ENCODE peak calls at places on chromosome 12, in ten cellular contexts. A is activated naive CD4-positive, alpha-beta T cell treated with anti-CD3 and anti-CD28 coated beads, Interleukin-2, amount 50 U/mL, for 72 hours; M is stimulated activated naive CD8-positive, alpha-beta T cell treated with anti-CD3 and anti-CD28 coated beads, Interleukin-15, amount 100 ng/mL, for 72 hours; K is CD8-positive, alpha-beta T cell; F is Right ventricle myocardium superior; T is activated CD4-positive, alpha-beta T cell treated with anti-CD3 and anti-CD28 coated beads for 36 hours; L is naive B cell; U is heart right ventricle; I is activated CD8-positive, alpha-beta T cell treated with anti-CD3 and anti-CD28 coated beads for 36 hours; B is stimulated activated memory B cell treated with anti-CD40 and anti-IgM and Interleukin-4, amounts not matched to agents 10 μg/mL and 1 μg/mL and 100 μg/mL, for 72 hours. D is an unnamed sample.

GRCh38 chr12:40226652-40227051 is 1.9 kb downstream of the LRRK2 start:
- ATAC-seq in A (no peak), M (no peak), K (no peak), F (peak; percentile 44), T (no peak), L (peak; percentile 3), U (peak; percentile 70), I (no peak), B (peak; percentile 32), D (no peak)

GRCh38 chr12:34607520-34608195 is 585.4 kb downstream of the ALG10 start:
- ATAC-seq in A (no peak), M (no peak), K (no peak), F (no peak), T (no peak), L (no peak), U (no peak), I (no peak), B (no peak), D (no peak)

GRCh38 chr12:129226005-129226404 is 372.7 kb downstream of the GLT1D1 start:
- ATAC-seq in A (no peak), M (no peak), K (no peak), F (no peak), T (no peak), L (no peak), U (no peak), I (no peak), B (no peak), D (no peak)

GRCh38 chr12:117994551-117995438 is 21.7 kb upstream of the RFC5 start:
- ATAC-seq in A (no peak), M (no peak), K (no peak), F (no peak), T (peak; percentile 86), L (no peak), U (no peak), I (no peak), B (no peak), D (peak; percentile 81)

GRCh38 chr12:88035907-88036289 is 6.7 kb upstream of the C12orf50 start:
- ATAC-seq in A (peak; percentile 36), M (peak; percentile 39), K (no peak), F (peak; percentile 13), T (peak; percentile 5), L (no peak), U (peak; percentile 18), I (no peak), B (no peak), D (peak; percentile 23)

GRCh38 chr12:39807043-39807442 is 187.4 kb upstream of the ABCD2 start:
- ATAC-seq in A (no peak), M (peak; percentile 69), K (no peak), F (no peak), T (peak; percentile 47), L (no peak), U (no peak), I (peak; percentile 55), B (peak; percentile 54), D (no peak)

GRCh38 chr12:48000878-48001321 is 3.4 kb downstream of the COL2A1 start:
- ATAC-seq in A (peak; percentile 33), M (no peak), K (no peak), F (peak; percentile 59), T (peak; percentile 27), L (no peak), U (peak; percentile 69), I (no peak), B (no peak), D (peak; percentile 58)

GRCh38 chr12:29674463-29674862 is 109.3 kb downstream of the TMTC1 start:
- ATAC-seq in A (no peak), M (no peak), K (no peak), F (no peak), T (no peak), L (no peak), U (no peak), I (no peak), B (no peak), D (no peak)

GRCh38 chr12:30098677-30099076 is 314.9 kb upstream of the TMTC1 start:
- ATAC-seq in A (no peak), M (no peak), K (no peak), F (no peak), T (no peak), L (no peak), U (no peak), I (no peak), B (no peak), D (no peak)

GRCh38 chr12:29428630-29429029 is 47.7 kb upstream of the ERGIC2 start:
- ATAC-seq in A (peak; percentile 72), M (peak; percentile 82), K (no peak), F (peak; percentile 43), T (peak; percentile 94), L (no peak), U (no peak), I (peak; percentile 72), B (no peak), D (peak; percentile 59)

GRCh38 chr12:117213295-117213808 is 23.1 kb upstream of the FBXO21 start:
- ATAC-seq in A (no peak), M (no peak), K (no peak), F (no peak), T (no peak), L (no peak), U (no peak), I (no peak), B (no peak), D (no peak)